ENCODE peak calls at places on chromosomes 3 and 15, in five cellular contexts. W, Z, I, L and X are unnamed samples.

GRCh38 chr3:186385856-186386602 is 24.0 kb upstream of the DGKG start:
- DNase-seq in W (no peak), L (no peak), Z (no peak), I (no peak), X (no peak)

GRCh38 chr3:108472011-108472591 is 38.3 kb downstream of the MYH15 start:
- DNase-seq in Z (no peak), I (peak), W (no peak), L (no peak), X (peak)

GRCh38 chr3:62688050-62688449 is 187.2 kb downstream of the CADPS start:
- DNase-seq in I (peak), L (peak), Z (no peak), W (no peak), X (no peak)

GRCh38 chr15:96268421-96269204 is 61.9 kb upstream of the NR2F2 start:
- DNase-seq in Z (no peak), W (no peak), I (peak), L (no peak), X (peak)

GRCh38 chr3:50696276-50696675 is 21.5 kb downstream of the DOCK3 start:
- DNase-seq in W (no peak), Z (no peak), L (no peak), I (no peak), X (no peak)

GRCh38 chr15:70327328-70328136 is 229.8 kb upstream of the TLE3 start:
- DNase-seq in I (peak), Z (no peak), W (no peak), L (peak), X (peak)

GRCh38 chr15:73325191-73325980 is 43.4 kb downstream of the HCN4 start:
- DNase-seq in I (no peak), L (peak), Z (no peak), W (no peak), X (no peak)

GRCh38 chr15:48718646-48719045 is 73.1 kb upstream of the FBN1 start:
- DNase-seq in I (peak), W (no peak), L (no peak), Z (no peak), X (no peak)

GRCh38 chr3:188855690-188856089 is 316.1 kb upstream of the TPRG1 start:
- DNase-seq in W (no peak), Z (no peak), I (no peak), L (no peak), X (no peak)

GRCh38 chr3:161314836-161315391 is 56.4 kb downstream of the SPTSSB start:
- DNase-seq in I (no peak), L (peak), W (no peak), Z (no peak), X (peak)

GRCh38 chr3:72590732-72591192 is 257.5 kb downstream of the SHQ1 start:
- DNase-seq in L (no peak), I (no peak), W (no peak), Z (no peak), X (no peak)

GRCh38 chr3:30720586-30721313 is 114.3 kb downstream of the TGFBR2 start:
- DNase-seq in Z (no peak), W (no peak), I (peak), L (no peak), X (peak)

GRCh38 chr3:58690490-58690889 is 23.9 kb upstream of the FAM3D start:
- DNase-seq in I (no peak), Z (no peak), L (no peak), W (no peak), X (no peak)

GRCh38 chr15:53833134-53833624 is 73.7 kb upstream of the WDR72 start:
- DNase-seq in I (peak), W (no peak), Z (no peak), L (peak), X (peak)

GRCh38 chr3:154931484-154931883 is 148.6 kb upstream of the MME start:
- DNase-seq in L (no peak), I (peak), W (no peak), Z (no peak), X (no peak)

GRCh38 chr3:107846282-107846852 is 244.5 kb downstream of the CD47 start:
- DNase-seq in Z (no peak), L (peak), W (no peak), I (peak), X (peak)

GRCh38 chr3:192817053-192817452 is 89.7 kb upstream of the FGF12 start:
- DNase-seq in I (peak), W (no peak), Z (no peak), L (no peak), X (peak)

GRCh38 chr3:14532691-14533456 is 7.3 kb downstream of the GRIP2 start:
- DNase-seq in L (no peak), I (no peak), W (no peak), Z (no peak), X (no peak)

GRCh38 chr3:183123891-183124290 is 24.6 kb upstream of the MCCC1 start:
- DNase-seq in W (no peak), Z (no peak), L (no peak), I (no peak), X (no peak)

GRCh38 chr3:62604746-62605351 is 231.5 kb upstream of the FEZF2 start:
- DNase-seq in Z (no peak), L (no peak), I (no peak), W (no peak), X (no peak)

GRCh38 chr3:55579499-55579898 is 92.4 kb upstream of the WNT5A start:
- DNase-seq in L (no peak), I (no peak), W (no peak), Z (no peak), X (no peak)

GRCh38 chr15:99440551-99441426 is 125.0 kb upstream of the MEF2A start:
- DNase-seq in I (no peak), Z (peak), W (no peak), L (no peak), X (no peak)

GRCh38 chr3:11600501-11601282 is 43.0 kb downstream of the VGLL4 start:
- DNase-seq in L (peak), W (no peak), Z (no peak), I (peak), X (peak)